ENCODE peak calls at places on chromosomes 6 and 20, in four cellular contexts. One of them, this sample, is unnamed.

GRCh38 chr20:51417745-51418529 is 124.6 kb downstream of the NFATC2 start:
- DNase-seq in small intestine: no peak
- DNase-seq in osteoblast: no peak
- DNase-seq in cardiac muscle cell: no peak
- DNase-seq in this sample: no peak

GRCh38 chr6:55399331-55399730 is 72.1 kb downstream of the GFRAL start:
- DNase-seq in small intestine: no peak
- DNase-seq in osteoblast: no peak
- DNase-seq in cardiac muscle cell: no peak
- DNase-seq in this sample: no peak

GRCh38 chr6:161443868-161444267 is 170.0 kb upstream of the AGPAT4 start:
- DNase-seq in small intestine: no peak
- DNase-seq in osteoblast: no peak
- DNase-seq in cardiac muscle cell: no peak
- DNase-seq in this sample: no peak

GRCh38 chr6:141653590-141653989 is 479.1 kb upstream of the GJE1 start:
- DNase-seq in small intestine: no peak
- DNase-seq in osteoblast: no peak
- DNase-seq in cardiac muscle cell: peak; percentile 17
- DNase-seq in this sample: no peak

GRCh38 chr6:32969685-32970412 is 1.5 kb downstream of the BRD2 start:
- DNase-seq in small intestine: peak; percentile 69
- DNase-seq in osteoblast: peak; percentile 92
- DNase-seq in cardiac muscle cell: peak; percentile 79
- DNase-seq in this sample: peak; percentile 76

GRCh38 chr6:151078655-151079054 is 161.1 kb upstream of the AKAP12 start:
- DNase-seq in small intestine: no peak
- DNase-seq in osteoblast: no peak
- DNase-seq in cardiac muscle cell: no peak
- DNase-seq in this sample: no peak

GRCh38 chr6:107419747-107420146 is 39.6 kb downstream of the PDSS2 start:
- DNase-seq in small intestine: no peak
- DNase-seq in osteoblast: no peak
- DNase-seq in cardiac muscle cell: no peak
- DNase-seq in this sample: no peak

GRCh38 chr6:105806486-105806920 is 279.6 kb upstream of the PRDM1 start:
- DNase-seq in small intestine: no peak
- DNase-seq in osteoblast: no peak
- DNase-seq in cardiac muscle cell: no peak
- DNase-seq in this sample: no peak

GRCh38 chr20:37992802-37993538 is 40.3 kb downstream of the TTI1 start:
- DNase-seq in small intestine: peak; percentile 33
- DNase-seq in osteoblast: peak; percentile 93
- DNase-seq in cardiac muscle cell: peak; percentile 92
- DNase-seq in this sample: peak; percentile 59

GRCh38 chr6:153511896-153512496 is 380.9 kb upstream of the RGS17 start:
- DNase-seq in small intestine: peak; percentile 36
- DNase-seq in osteoblast: no peak
- DNase-seq in cardiac muscle cell: peak; percentile 36
- DNase-seq in this sample: no peak

DNA sequence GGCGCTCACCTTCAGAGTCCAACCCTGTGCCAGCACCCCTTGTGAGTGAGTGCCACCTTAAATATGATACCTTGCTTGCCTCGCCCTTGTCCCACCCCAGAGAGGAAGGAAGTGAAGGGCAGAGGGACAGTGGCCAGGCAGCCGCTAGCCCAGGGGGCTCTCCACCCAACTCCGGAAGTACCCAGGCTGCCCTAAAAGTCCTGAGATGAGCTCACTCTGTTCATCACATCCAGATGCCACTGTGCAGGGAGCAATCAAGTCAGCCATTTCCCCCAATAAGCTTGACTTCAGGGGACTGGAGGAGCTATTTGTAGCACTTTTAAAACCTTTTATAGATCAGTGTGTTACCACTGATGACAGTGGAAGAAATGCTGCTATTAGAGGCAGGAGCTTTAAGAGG is 25.0 kb upstream of the STX16 start:
- DNase-seq in small intestine: no peak
- DNase-seq in osteoblast: no peak
- DNase-seq in cardiac muscle cell: no peak
- DNase-seq in this sample: no peak
- H3K27me3 ChIP-seq in small intestine: peaks cover 2% of the 10 kb centered on the region
- H3K27me3 ChIP-seq in osteoblast: no peaks in the 10 kb centered on the region
- H3K27me3 ChIP-seq in cardiac muscle cell: no peaks in the 10 kb centered on the region
- H3K27me3 ChIP-seq in this sample: peaks cover 8% of the 10 kb centered on the region

DNA sequence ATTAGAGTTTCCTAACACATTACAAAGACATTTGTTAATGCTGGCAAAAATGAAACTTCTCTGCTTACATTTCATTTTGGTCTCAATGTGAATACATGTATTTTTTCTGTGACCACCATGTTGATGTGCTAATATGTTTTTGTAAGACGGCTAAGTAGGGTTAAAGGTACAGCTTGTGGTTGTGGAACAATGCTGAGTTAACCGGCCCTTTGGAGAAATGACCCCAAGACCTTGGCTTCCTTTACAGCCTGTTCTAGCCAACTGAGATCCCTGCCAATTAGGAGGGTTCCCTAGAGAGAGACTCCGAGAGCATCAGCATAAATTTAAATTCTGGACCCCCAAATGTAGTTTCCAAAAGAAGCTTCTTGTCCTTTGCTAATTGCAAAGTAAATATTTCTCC is 44.3 kb downstream of the RSPO3 start:
- DNase-seq in small intestine: no peak
- DNase-seq in osteoblast: no peak
- DNase-seq in cardiac muscle cell: no peak
- DNase-seq in this sample: no peak
- H3K27me3 ChIP-seq in small intestine: no peaks in the 10 kb centered on the region
- H3K27me3 ChIP-seq in osteoblast: no peaks in the 10 kb centered on the region
- H3K27me3 ChIP-seq in cardiac muscle cell: no peaks in the 10 kb centered on the region
- H3K27me3 ChIP-seq in this sample: no peaks in the 10 kb centered on the region

GRCh38 chr6:125749112-125749863 is at the start of gene HEY2:
- DNase-seq in small intestine: peak; percentile 89
- DNase-seq in osteoblast: peak; percentile 99
- DNase-seq in cardiac muscle cell: peak; percentile 98
- DNase-seq in this sample: peak; percentile 94

GRCh38 chr6:125751334-125751916 is 2.0 kb downstream of the HEY2 start:
- DNase-seq in small intestine: no peak
- DNase-seq in osteoblast: no peak
- DNase-seq in cardiac muscle cell: no peak
- DNase-seq in this sample: no peak

GRCh38 chr6:125748534-125749111 is 809 bp upstream of the HEY2 start:
- DNase-seq in small intestine: no peak
- DNase-seq in osteoblast: peak; percentile 62
- DNase-seq in cardiac muscle cell: peak; percentile 35
- DNase-seq in this sample: no peak

GRCh38 chr6:125750692-125751333 is 1.4 kb downstream of the HEY2 start:
- DNase-seq in small intestine: no peak
- DNase-seq in osteoblast: no peak
- DNase-seq in cardiac muscle cell: no peak
- DNase-seq in this sample: no peak

DNA sequence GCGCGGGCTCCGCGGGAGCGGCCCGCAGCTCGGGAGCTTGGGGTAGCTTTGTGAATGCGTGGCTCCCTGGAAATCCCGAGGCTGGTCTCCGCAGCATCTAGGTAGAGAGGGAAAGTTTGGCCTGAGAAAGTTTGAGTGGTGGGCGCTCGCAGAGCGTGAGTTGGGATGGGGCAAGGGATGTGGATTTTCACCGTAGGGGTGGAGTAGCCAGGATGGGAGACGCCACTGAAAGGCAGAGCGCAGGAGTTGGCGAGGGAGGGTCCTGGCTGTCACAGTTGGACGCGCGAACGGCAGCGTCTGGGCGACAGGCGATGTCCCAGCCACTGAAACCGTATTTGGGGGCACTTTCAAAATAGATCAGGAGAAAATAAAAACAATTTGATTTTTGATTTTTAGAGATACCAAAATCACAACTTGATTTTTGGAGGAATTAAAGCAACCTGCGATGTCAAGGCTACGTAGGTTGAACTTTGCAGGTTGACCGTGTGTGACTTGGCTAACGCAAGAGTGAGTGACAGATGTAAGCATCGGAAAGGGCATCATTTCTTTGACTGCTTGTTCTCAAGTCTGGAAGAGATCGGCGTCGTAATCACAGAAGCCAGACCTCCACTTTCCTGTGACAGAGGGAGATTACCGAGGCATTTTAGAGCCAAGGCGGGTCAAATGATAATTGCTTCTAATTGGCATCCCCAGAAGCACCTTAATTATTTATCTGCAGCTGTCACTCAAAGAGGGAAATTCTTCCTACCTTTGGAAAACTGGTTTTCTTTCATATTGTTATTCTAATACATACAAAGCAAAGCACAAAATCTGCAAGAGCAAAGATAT is 646 bp downstream of the HEY2 start:
- DNase-seq in small intestine: peak; percentile 21
- DNase-seq in osteoblast: no peak
- DNase-seq in cardiac muscle cell: peak; percentile 58
- DNase-seq in this sample: no peak
- H3K27me3 ChIP-seq in small intestine: peaks cover 3% of the 10 kb centered on the region
- H3K27me3 ChIP-seq in osteoblast: peaks cover 96% of the 10 kb centered on the region
- H3K27me3 ChIP-seq in cardiac muscle cell: peaks cover 11% of the 10 kb centered on the region
- H3K27me3 ChIP-seq in this sample: peaks cover 83% of the 10 kb centered on the region

GRCh38 chr6:170011233-170012142 is 260.1 kb downstream of the ERMARD start:
- DNase-seq in small intestine: no peak
- DNase-seq in osteoblast: peak; percentile 46
- DNase-seq in cardiac muscle cell: no peak
- DNase-seq in this sample: no peak
- H3K27me3 ChIP-seq in small intestine: no peaks in the 10 kb centered on the region
- H3K27me3 ChIP-seq in osteoblast: no peaks in the 10 kb centered on the region
- H3K27me3 ChIP-seq in cardiac muscle cell: peaks cover 3% of the 10 kb centered on the region
- H3K27me3 ChIP-seq in this sample: peaks cover 9% of the 10 kb centered on the region

GRCh38 chr20:56689318-56689717 is 60.2 kb downstream of the TFAP2C start:
- DNase-seq in small intestine: no peak
- DNase-seq in osteoblast: no peak
- DNase-seq in cardiac muscle cell: no peak
- DNase-seq in this sample: no peak

GRCh38 chr20:56687061-56687460 is 58.0 kb downstream of the TFAP2C start:
- DNase-seq in small intestine: no peak
- DNase-seq in osteoblast: no peak
- DNase-seq in cardiac muscle cell: no peak
- DNase-seq in this sample: no peak

GRCh38 chr20:56689852-56690485 is 60.9 kb downstream of the TFAP2C start:
- DNase-seq in small intestine: no peak
- DNase-seq in osteoblast: no peak
- DNase-seq in cardiac muscle cell: no peak
- DNase-seq in this sample: no peak

GRCh38 chr20:56685879-56686278 is 56.8 kb downstream of the TFAP2C start:
- DNase-seq in small intestine: no peak
- DNase-seq in osteoblast: no peak
- DNase-seq in cardiac muscle cell: no peak
- DNase-seq in this sample: no peak

GRCh38 chr20:56688106-56688505 is 59.0 kb downstream of the TFAP2C start:
- DNase-seq in small intestine: no peak
- DNase-seq in osteoblast: no peak
- DNase-seq in cardiac muscle cell: no peak
- DNase-seq in this sample: no peak
- H3K27me3 ChIP-seq in small intestine: peaks cover 3% of the 10 kb centered on the region
- H3K27me3 ChIP-seq in osteoblast: no peaks in the 10 kb centered on the region
- H3K27me3 ChIP-seq in cardiac muscle cell: no peaks in the 10 kb centered on the region
- H3K27me3 ChIP-seq in this sample: peaks cover 33% of the 10 kb centered on the region

DNA sequence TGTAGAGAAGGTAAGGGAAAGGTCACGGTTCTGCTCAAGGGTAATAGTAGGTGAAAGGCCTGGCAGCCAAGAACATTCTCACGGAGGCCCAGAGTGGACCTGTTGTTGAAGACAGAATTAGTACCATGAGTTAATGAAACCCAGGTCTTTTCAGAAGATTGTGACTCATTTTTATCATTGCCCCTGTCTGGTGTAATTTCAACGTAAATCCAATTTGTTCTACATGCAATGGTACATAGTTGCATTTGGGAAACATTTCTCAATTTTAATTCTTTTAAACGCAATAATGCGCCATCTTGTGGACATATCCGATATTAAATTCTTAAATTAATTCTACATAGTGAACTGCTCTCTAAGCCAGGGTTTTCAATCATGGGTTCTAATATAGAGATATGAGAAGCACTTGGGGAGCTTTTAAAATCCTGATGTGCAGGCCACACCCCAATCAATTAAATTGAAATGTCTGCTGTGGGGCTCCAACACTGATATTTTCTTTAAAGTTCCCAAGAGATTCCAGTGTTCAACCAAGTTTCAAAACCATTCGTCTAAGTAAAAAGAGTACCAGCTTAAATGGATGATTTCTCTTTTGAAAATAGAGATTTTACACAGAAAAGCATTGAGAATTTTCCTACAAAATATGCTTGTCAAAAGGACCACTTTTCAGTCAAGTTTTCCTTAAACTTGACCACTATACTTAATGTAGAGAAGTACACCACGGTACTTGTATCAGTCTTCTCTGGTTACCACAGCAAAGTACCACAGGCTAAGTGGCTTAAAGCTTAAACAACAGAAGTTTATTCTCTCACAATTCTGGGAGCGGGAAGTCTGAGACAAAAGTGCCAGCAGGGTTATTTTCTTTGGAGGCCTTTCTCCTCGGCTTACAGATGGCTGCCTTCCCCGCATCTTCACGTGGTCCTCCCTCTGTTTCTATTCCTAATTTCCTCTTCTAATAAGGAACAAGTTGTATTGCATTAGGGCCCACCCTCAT is 257.6 kb downstream of the PLCB1 start:
- DNase-seq in small intestine: peak; percentile 46
- DNase-seq in osteoblast: no peak
- DNase-seq in cardiac muscle cell: peak; percentile 69
- DNase-seq in this sample: no peak
- H3K27me3 ChIP-seq in small intestine: no peaks in the 10 kb centered on the region
- H3K27me3 ChIP-seq in osteoblast: no peaks in the 10 kb centered on the region
- H3K27me3 ChIP-seq in cardiac muscle cell: no peaks in the 10 kb centered on the region
- H3K27me3 ChIP-seq in this sample: no peaks in the 10 kb centered on the region

DNA sequence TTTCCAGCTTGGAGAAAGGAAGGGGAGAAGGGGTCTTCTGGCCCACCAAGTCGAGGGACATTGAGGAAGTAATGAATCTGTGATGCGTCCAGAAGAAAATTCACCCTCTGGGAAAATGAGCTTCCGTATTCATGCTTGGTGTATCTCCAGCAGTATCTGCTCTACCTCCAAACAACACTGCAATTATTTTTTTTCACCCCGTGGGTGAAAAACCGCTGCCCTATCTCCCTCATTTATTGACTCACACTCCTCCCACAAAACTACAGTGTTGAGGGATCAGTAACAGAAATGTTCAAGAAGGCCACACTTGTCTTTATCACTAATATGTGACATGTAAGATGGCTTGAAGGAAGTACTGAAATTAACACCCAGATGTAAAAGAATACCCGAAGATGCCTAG is 4.8 kb upstream of the TBX18 start:
- DNase-seq in small intestine: no peak
- DNase-seq in osteoblast: no peak
- DNase-seq in cardiac muscle cell: no peak
- DNase-seq in this sample: no peak
- H3K27me3 ChIP-seq in small intestine: peaks cover 59% of the 10 kb centered on the region
- H3K27me3 ChIP-seq in osteoblast: peaks cover 35% of the 10 kb centered on the region
- H3K27me3 ChIP-seq in cardiac muscle cell: peaks cover 100% of the 10 kb centered on the region
- H3K27me3 ChIP-seq in this sample: peaks cover 100% of the 10 kb centered on the region

GRCh38 chr20:2144850-2145249 is 43.2 kb downstream of the STK35 start:
- DNase-seq in small intestine: no peak
- DNase-seq in osteoblast: no peak
- DNase-seq in cardiac muscle cell: no peak
- DNase-seq in this sample: no peak
- H3K27me3 ChIP-seq in small intestine: no peaks in the 10 kb centered on the region
- H3K27me3 ChIP-seq in osteoblast: no peaks in the 10 kb centered on the region
- H3K27me3 ChIP-seq in cardiac muscle cell: no peaks in the 10 kb centered on the region
- H3K27me3 ChIP-seq in this sample: no peaks in the 10 kb centered on the region

GRCh38 chr6:19869464-19869863 is 32.3 kb downstream of the ID4 start:
- DNase-seq in small intestine: no peak
- DNase-seq in osteoblast: no peak
- DNase-seq in cardiac muscle cell: no peak
- DNase-seq in this sample: no peak
- H3K27me3 ChIP-seq in small intestine: no peaks in the 10 kb centered on the region
- H3K27me3 ChIP-seq in osteoblast: peaks cover 2% of the 10 kb centered on the region
- H3K27me3 ChIP-seq in cardiac muscle cell: no peaks in the 10 kb centered on the region
- H3K27me3 ChIP-seq in this sample: no peaks in the 10 kb centered on the region